ENCODE peak calls at places on chromosomes 7 and 10, in eight cellular contexts. T is lower lobe of right lung, U is left ventricle myocardium inferior, J is SK-N-SH, W is dorsolateral prefrontal cortex, M is epithelial cell of esophagus, G is bronchial epithelial cell, S is A549. L is an unnamed sample.

GRCh38 chr7:55504093-55504859 is 68.0 kb downstream of the VOPP1 start:
- DNase-seq in G (peak), U (no peak), M (peak), S (no peak), W (no peak), J (no peak), T (no peak), L (no peak)

GRCh38 chr10:113476191-113476590 is 76.7 kb upstream of the HABP2 start:
- DNase-seq in J (no peak), M (no peak), S (no peak), W (no peak), G (no peak), U (no peak), T (no peak), L (no peak)

GRCh38 chr10:70445718-70446485 is 4.4 kb upstream of the NODAL start:
- DNase-seq in M (no peak), W (no peak), U (no peak), S (no peak), T (no peak), G (no peak), J (no peak), L (no peak)

GRCh38 chr7:149248777-149249176 is 9.3 kb downstream of the ZNF212 start:
- DNase-seq in J (no peak), G (no peak), S (no peak), U (no peak), T (no peak), W (no peak), M (no peak), L (no peak)

GRCh38 chr7:74438327-74438726 is 15.4 kb upstream of the GTF2IRD1 start:
- DNase-seq in S (no peak), M (no peak), W (no peak), T (no peak), U (no peak), J (no peak), G (no peak), L (no peak)

GRCh38 chr10:104445359-104445758 is 91.7 kb downstream of the CFAP58 start:
- DNase-seq in T (no peak), W (no peak), S (no peak), J (no peak), G (peak), U (no peak), M (peak), L (no peak)

GRCh38 chr7:106829496-106829895 is 35.6 kb upstream of the PIK3CG start:
- DNase-seq in G (no peak), U (no peak), J (no peak), S (no peak), M (no peak), T (no peak), W (no peak), L (no peak)

GRCh38 chr10:18157909-18158308 is 17.7 kb downstream of the CACNB2 start:
- DNase-seq in S (no peak), J (no peak), M (peak), W (no peak), U (no peak), G (peak), T (no peak), L (no peak)

GRCh38 chr7:8154290-8154689 is 107.7 kb downstream of the ICA1 start:
- DNase-seq in J (peak), T (no peak), S (no peak), G (no peak), M (no peak), W (no peak), U (no peak), L (no peak)

GRCh38 chr7:151245360-151246160 is 2.9 kb downstream of the SMARCD3 start:
- DNase-seq in M (peak), T (peak), W (no peak), G (no peak), S (no peak), U (no peak), J (peak), L (no peak)

GRCh38 chr7:151244156-151244870 is 4.2 kb downstream of the SMARCD3 start:
- DNase-seq in W (no peak), J (peak), M (peak), U (no peak), T (peak), G (peak), S (peak), L (no peak)

GRCh38 chr7:151246161-151247015 is 2.1 kb downstream of the SMARCD3 start:
- DNase-seq in W (no peak), M (no peak), S (peak), U (no peak), J (peak), T (peak), G (no peak), L (no peak)

GRCh38 chr7:151243411-151244155 is 4.9 kb downstream of the SMARCD3 start:
- DNase-seq in M (no peak), S (no peak), W (no peak), G (no peak), U (no peak), J (no peak), T (peak), L (no peak)

DNA sequence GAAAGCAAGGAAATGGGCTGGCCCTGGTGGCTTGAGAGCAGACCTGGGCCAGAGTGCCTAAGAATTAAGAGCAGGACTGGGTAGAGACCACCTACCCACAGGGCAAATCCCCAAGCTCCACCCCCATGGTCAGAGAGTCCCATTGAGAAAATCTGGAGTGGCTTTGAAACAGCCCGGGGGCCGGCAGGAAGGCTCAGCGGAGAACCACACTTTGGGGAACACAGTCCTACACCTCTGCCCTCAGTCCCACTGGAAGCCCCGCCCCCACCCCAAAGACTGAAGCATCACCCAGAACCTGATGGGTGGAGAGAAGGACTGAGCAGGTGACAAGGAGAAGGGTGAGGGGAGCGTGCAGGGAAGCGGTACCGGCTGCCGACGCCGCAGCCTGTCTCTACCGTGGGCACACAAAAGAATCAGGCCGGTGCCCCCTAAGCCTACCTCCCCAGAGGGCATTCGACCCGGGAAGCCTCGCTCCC is 3.6 kb downstream of the SMARCD3 start:
- DNase-seq in U (no peak), W (no peak), T (peak), M (no peak), G (no peak), S (no peak), J (peak), L (no peak)
- H3K4me3 ChIP-seq in U (peak), W (peak), T (peak), M (no peak), G (no peak), S (peak), J (peak), L (peak)

GRCh38 chr10:124285587-124286527 is 132.9 kb downstream of the OAT start:
- DNase-seq in J (no peak), W (peak), U (peak), G (peak), M (no peak), T (no peak), S (no peak), L (peak)
- H3K4me3 ChIP-seq in J (no peak), W (no peak), U (no peak), G (no peak), M (no peak), T (no peak), S (no peak), L (no peak)

GRCh38 chr7:99229234-99229633 is 21.3 kb upstream of the KPNA7 start:
- DNase-seq in J (no peak), S (no peak), M (peak), T (no peak), W (no peak), U (no peak), G (peak), L (no peak)

GRCh38 chr7:99219985-99220384 is 12.1 kb upstream of the KPNA7 start:
- DNase-seq in J (peak), S (no peak), U (no peak), M (no peak), T (no peak), W (no peak), G (no peak), L (no peak)

GRCh38 chr7:99221866-99222265 is 14.0 kb upstream of the KPNA7 start:
- DNase-seq in S (no peak), U (no peak), T (no peak), M (no peak), G (no peak), W (no peak), J (no peak), L (no peak)

GRCh38 chr7:99219185-99219767 is 11.4 kb upstream of the KPNA7 start:
- DNase-seq in W (no peak), M (no peak), U (no peak), T (no peak), G (no peak), S (no peak), J (no peak), L (peak)

DNA sequence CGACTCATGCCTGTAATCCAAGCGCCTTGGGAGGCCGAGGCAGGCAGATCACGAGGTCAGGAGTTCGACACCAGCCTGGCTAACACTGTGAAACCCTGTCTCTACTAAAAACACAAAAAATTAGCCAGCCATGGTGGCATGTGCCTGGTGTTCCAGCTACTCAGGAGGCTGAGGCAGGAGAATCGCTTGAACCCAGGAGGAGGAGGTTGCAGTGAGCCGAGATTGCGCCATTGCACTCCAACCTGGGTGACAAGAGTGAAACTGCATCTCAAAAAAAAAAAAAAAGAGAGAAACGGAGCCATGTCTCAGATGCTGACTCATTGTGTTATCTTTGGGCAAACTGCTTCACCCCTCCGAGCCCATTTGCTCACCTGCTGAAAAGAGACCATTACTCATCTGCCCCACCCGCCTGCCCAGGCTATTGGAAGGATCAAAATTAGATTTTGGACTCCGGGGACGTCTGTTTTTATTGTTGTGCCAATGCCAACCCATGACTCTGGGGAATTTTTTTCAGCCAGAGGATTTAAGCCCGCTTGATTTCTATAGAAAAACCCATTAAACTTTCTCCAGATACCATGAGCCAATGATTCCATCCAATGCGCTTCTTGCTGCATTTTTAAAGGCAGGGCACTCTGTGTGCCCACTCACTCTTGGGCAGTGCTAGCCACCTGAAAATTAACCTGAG is 16.5 kb upstream of the KPNA7 start:
- DNase-seq in M (peak), S (peak), T (no peak), G (peak), U (no peak), J (no peak), W (no peak), L (no peak)
- H3K4me3 ChIP-seq in M (no peak), S (no peak), T (no peak), G (no peak), U (no peak), J (peak), W (no peak), L (no peak)

GRCh38 chr7:128167316-128167691 is 73.8 kb upstream of the LEP start:
- DNase-seq in S (peak), U (no peak), G (peak), M (peak), J (peak), W (peak), T (no peak), L (no peak)
- H3K4me3 ChIP-seq in S (peak), U (peak), G (peak), M (peak), J (peak), W (peak), T (peak), L (peak)

DNA sequence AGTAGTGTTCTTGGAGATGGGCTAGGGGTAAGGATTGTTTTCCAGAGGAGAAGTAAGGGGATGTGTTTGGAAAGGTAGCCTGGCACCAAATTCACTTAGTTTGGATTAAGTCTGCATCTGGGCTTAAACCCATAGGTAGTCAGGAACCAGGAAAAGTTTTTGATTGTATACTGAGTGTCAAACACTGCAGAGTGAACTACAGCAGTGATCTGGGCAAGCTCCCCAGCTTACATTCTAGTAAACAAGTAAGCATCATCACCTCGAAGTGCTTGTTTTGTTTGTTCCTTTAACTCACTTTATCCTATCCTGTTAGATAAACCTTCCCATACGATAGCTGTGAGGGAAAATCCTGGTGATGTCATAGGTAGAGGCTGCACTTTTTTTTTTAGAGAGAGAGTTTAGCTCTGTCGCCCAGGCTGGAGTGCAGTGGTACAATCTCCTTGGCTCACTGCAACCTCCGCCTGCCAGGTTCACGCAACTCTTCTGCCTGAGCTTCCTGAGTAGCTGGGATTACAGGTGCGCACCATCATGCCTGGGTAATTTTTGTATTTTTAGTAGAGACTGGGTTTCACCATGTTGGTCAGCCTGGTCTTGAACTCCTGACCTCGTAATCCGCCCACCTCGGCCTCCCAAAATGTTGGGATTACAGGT is 2.4 kb downstream of the RPS24 start:
- DNase-seq in T (no peak), W (no peak), S (no peak), U (no peak), G (no peak), J (no peak), M (no peak), L (no peak)
- H3K4me3 ChIP-seq in T (no peak), W (no peak), S (peak), U (no peak), G (no peak), J (peak), M (peak), L (no peak)

GRCh38 chr10:133276435-133277201 is at the start of gene ADAM8:
- DNase-seq in G (no peak), U (no peak), W (no peak), T (peak), S (no peak), M (peak), J (peak), L (no peak)
- H3K4me3 ChIP-seq in G (peak), U (peak), W (no peak), T (peak), S (no peak), M (peak), J (no peak), L (peak)

GRCh38 chr7:71990138-71990462 is 422.0 kb downstream of the CALN1 start:
- DNase-seq in W (no peak), U (no peak), M (no peak), T (no peak), J (no peak), S (no peak), G (no peak), L (no peak)

GRCh38 chr7:71987200-71987767 is 424.9 kb downstream of the CALN1 start:
- DNase-seq in J (no peak), S (no peak), W (no peak), T (no peak), M (no peak), U (no peak), G (no peak), L (no peak)

GRCh38 chr7:71982847-71983246 is 429.3 kb downstream of the CALN1 start:
- DNase-seq in G (no peak), U (no peak), J (no peak), S (no peak), W (no peak), M (no peak), T (no peak), L (no peak)

GRCh38 chr7:71984348-71984747 is 427.8 kb downstream of the CALN1 start:
- DNase-seq in T (no peak), W (no peak), M (no peak), U (no peak), G (no peak), J (no peak), S (no peak), L (no peak)

GRCh38 chr7:71988176-71988575 is 424.0 kb downstream of the CALN1 start:
- DNase-seq in T (no peak), S (no peak), J (no peak), W (no peak), U (no peak), M (no peak), G (no peak), L (no peak)
- H3K4me3 ChIP-seq in T (no peak), S (no peak), J (no peak), W (no peak), U (no peak), M (no peak), G (no peak), L (no peak)

DNA sequence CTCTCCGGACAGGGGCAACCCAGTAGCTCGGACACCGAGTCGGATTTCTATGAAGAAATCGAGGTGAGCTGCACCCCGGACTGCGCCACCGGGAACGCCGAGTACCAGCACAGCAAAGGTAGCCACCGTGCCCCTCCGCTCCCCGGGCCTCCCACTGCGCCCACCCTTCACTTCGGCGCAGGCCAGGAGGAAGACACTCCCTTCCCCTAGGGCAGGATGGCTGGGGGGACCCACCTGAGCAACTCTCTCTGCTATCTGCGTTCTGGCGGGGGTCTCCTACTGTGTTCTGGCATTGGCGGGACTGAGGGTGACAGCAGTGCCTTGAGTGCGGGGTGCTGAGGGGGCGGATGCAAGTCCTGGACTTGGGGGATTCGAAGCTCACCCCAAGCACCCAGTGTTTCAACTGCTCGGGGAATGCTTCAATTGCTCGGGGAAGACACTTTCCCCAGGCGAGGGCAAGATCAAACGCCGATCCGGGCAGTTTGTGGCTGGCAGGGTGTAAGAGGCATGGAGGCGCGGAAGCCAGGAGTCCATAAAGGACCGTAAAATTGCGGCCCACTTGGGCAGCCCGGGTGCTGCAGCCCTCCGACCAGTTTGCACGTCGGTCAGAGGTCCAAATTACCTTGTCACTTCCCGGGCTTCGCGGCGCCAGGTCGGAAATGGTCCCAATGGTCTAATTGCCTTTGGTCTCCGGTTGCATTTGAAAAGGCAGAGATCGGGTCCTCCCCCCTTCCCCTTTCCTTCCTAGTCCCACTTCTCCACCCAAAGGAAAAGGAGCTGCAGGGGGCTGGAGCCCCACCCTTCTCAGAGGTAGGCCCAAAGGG is 950 bp downstream of the EVX1 start:
- DNase-seq in U (no peak), J (no peak), T (no peak), W (no peak), M (no peak), G (no peak), S (no peak), L (no peak)
- H3K4me3 ChIP-seq in U (peak), J (no peak), T (no peak), W (no peak), M (no peak), G (no peak), S (peak), L (peak)

DNA sequence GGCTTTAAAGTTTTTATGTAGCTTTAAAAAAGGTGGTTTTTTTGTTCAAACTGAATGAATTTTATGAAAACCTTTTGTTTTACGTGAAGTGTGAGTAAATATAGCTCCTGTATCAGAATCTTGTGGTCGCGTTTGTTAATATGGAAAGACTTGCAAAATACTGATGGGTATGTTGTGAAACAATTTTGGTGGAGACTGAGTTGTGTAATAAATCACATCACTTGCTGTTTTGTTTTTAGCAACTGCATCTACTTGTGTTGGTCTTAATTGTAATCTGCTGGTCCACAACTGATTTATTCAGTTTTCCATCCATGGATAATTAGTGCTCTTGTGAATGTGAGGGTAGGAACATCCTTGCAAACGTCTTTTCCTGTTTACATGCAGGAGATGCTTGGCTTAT is 10.5 kb downstream of the PLXDC2 start:
- DNase-seq in W (no peak), S (no peak), J (no peak), G (no peak), M (peak), T (no peak), U (no peak), L (no peak)
- H3K4me3 ChIP-seq in W (no peak), S (no peak), J (no peak), G (no peak), M (no peak), T (peak), U (no peak), L (no peak)

DNA sequence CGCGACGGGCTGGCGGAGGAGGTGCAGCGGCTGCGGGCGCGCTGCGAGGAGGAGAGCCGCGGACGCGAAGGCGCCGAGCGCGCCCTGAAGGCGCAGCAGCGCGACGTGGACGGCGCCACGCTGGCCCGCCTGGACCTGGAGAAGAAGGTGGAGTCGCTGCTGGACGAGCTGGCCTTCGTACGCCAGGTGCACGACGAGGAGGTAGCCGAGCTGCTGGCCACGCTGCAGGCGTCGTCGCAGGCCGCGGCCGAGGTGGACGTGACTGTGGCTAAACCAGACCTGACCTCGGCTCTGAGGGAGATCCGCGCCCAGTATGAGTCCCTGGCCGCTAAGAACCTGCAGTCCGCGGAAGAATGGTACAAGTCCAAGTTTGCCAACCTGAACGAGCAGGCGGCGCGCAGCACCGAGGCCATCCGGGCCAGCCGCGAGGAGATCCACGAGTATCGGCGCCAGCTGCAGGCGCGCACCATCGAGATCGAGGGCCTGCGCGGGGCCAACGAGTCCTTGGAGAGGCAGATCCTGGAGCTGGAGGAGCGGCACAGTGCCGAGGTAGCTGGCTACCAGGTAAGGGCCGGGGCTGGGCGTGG is 868 bp downstream of the INA start:
- DNase-seq in G (no peak), W (no peak), J (peak), S (no peak), U (no peak), T (no peak), M (no peak), L (no peak)
- H3K4me3 ChIP-seq in G (no peak), W (peak), J (peak), S (peak), U (peak), T (no peak), M (no peak), L (no peak)